ENCODE peak calls at places on chromosomes 5 and 9, in ten cellular contexts. One of them, this sample, is unnamed.

GRCh38 chr9:16337322-16338029 is 533.0 kb downstream of the BNC2 start:
- DNase-seq in AG10803: peak
- DNase-seq in endothelial cell: no peak
- DNase-seq in GM13977: no peak
- DNase-seq in HFFc6: peak
- DNase-seq in cardiac muscle cell: peak
- DNase-seq in AG04450: peak
- DNase-seq in uterus: no peak
- DNase-seq in left ventricle myocardium inferior: no peak
- DNase-seq in fibroblast of the aortic adventitia: peak
- DNase-seq in this sample: no peak

GRCh38 chr9:94851467-94851866 is 125.0 kb downstream of the AOPEP start:
- DNase-seq in AG10803: no peak
- DNase-seq in endothelial cell: no peak
- DNase-seq in GM13977: no peak
- DNase-seq in HFFc6: no peak
- DNase-seq in cardiac muscle cell: no peak
- DNase-seq in AG04450: no peak
- DNase-seq in uterus: no peak
- DNase-seq in left ventricle myocardium inferior: no peak
- DNase-seq in fibroblast of the aortic adventitia: no peak
- DNase-seq in this sample: no peak

GRCh38 chr9:113187935-113188595 is 33.0 kb downstream of the FKBP15 start:
- DNase-seq in AG10803: peak
- DNase-seq in endothelial cell: no peak
- DNase-seq in GM13977: no peak
- DNase-seq in HFFc6: peak
- DNase-seq in cardiac muscle cell: peak
- DNase-seq in AG04450: peak
- DNase-seq in uterus: peak
- DNase-seq in left ventricle myocardium inferior: peak
- DNase-seq in fibroblast of the aortic adventitia: peak
- DNase-seq in this sample: no peak

GRCh38 chr5:74502479-74502950 is 138.0 kb downstream of the ENC1 start:
- DNase-seq in AG10803: no peak
- DNase-seq in endothelial cell: no peak
- DNase-seq in GM13977: no peak
- DNase-seq in HFFc6: no peak
- DNase-seq in cardiac muscle cell: no peak
- DNase-seq in AG04450: no peak
- DNase-seq in uterus: no peak
- DNase-seq in left ventricle myocardium inferior: no peak
- DNase-seq in fibroblast of the aortic adventitia: no peak
- DNase-seq in this sample: no peak

GRCh38 chr9:113220467-113221002 is 542 bp downstream of the FKBP15 start:
- DNase-seq in AG10803: peak
- DNase-seq in endothelial cell: peak
- DNase-seq in GM13977: no peak
- DNase-seq in HFFc6: no peak
- DNase-seq in cardiac muscle cell: peak
- DNase-seq in AG04450: no peak
- DNase-seq in uterus: no peak
- DNase-seq in left ventricle myocardium inferior: no peak
- DNase-seq in fibroblast of the aortic adventitia: no peak
- DNase-seq in this sample: no peak

GRCh38 chr9:37747271-37747753 is 6.3 kb upstream of the TRMT10B start:
- DNase-seq in AG10803: peak
- DNase-seq in endothelial cell: peak
- DNase-seq in GM13977: peak
- DNase-seq in HFFc6: peak
- DNase-seq in cardiac muscle cell: peak
- DNase-seq in AG04450: peak
- DNase-seq in uterus: peak
- DNase-seq in left ventricle myocardium inferior: no peak
- DNase-seq in fibroblast of the aortic adventitia: peak
- DNase-seq in this sample: no peak

GRCh38 chr5:149114403-149115312 is 26.6 kb upstream of the ABLIM3 start:
- DNase-seq in AG10803: peak
- DNase-seq in endothelial cell: peak
- DNase-seq in GM13977: no peak
- DNase-seq in HFFc6: peak
- DNase-seq in cardiac muscle cell: peak
- DNase-seq in AG04450: peak
- DNase-seq in uterus: peak
- DNase-seq in left ventricle myocardium inferior: peak
- DNase-seq in fibroblast of the aortic adventitia: peak
- DNase-seq in this sample: no peak

GRCh38 chr5:82421119-82421518 is 143.0 kb upstream of the RPS23 start:
- DNase-seq in AG10803: peak
- DNase-seq in endothelial cell: no peak
- DNase-seq in GM13977: no peak
- DNase-seq in HFFc6: peak
- DNase-seq in cardiac muscle cell: peak
- DNase-seq in AG04450: peak
- DNase-seq in uterus: no peak
- DNase-seq in left ventricle myocardium inferior: no peak
- DNase-seq in fibroblast of the aortic adventitia: peak
- DNase-seq in this sample: no peak

GRCh38 chr5:97501286-97501964 is 318.4 kb upstream of the RIOK2 start:
- DNase-seq in AG10803: no peak
- DNase-seq in endothelial cell: no peak
- DNase-seq in GM13977: no peak
- DNase-seq in HFFc6: no peak
- DNase-seq in cardiac muscle cell: no peak
- DNase-seq in AG04450: no peak
- DNase-seq in uterus: no peak
- DNase-seq in left ventricle myocardium inferior: no peak
- DNase-seq in fibroblast of the aortic adventitia: no peak
- DNase-seq in this sample: no peak

GRCh38 chr9:83960991-83961390 is 19.0 kb downstream of the HNRNPK start:
- DNase-seq in AG10803: no peak
- DNase-seq in endothelial cell: no peak
- DNase-seq in GM13977: no peak
- DNase-seq in HFFc6: no peak
- DNase-seq in cardiac muscle cell: no peak
- DNase-seq in AG04450: no peak
- DNase-seq in uterus: no peak
- DNase-seq in left ventricle myocardium inferior: no peak
- DNase-seq in fibroblast of the aortic adventitia: no peak
- DNase-seq in this sample: no peak

GRCh38 chr9:83959061-83959460 is 21.0 kb downstream of the HNRNPK start:
- DNase-seq in AG10803: peak
- DNase-seq in endothelial cell: no peak
- DNase-seq in GM13977: no peak
- DNase-seq in HFFc6: peak
- DNase-seq in cardiac muscle cell: peak
- DNase-seq in AG04450: peak
- DNase-seq in uterus: no peak
- DNase-seq in left ventricle myocardium inferior: no peak
- DNase-seq in fibroblast of the aortic adventitia: peak
- DNase-seq in this sample: no peak

GRCh38 chr9:83956288-83957028 is 23.6 kb downstream of the HNRNPK start:
- DNase-seq in AG10803: peak
- DNase-seq in endothelial cell: peak
- DNase-seq in GM13977: peak
- DNase-seq in HFFc6: no peak
- DNase-seq in cardiac muscle cell: peak
- DNase-seq in AG04450: no peak
- DNase-seq in uterus: peak
- DNase-seq in left ventricle myocardium inferior: peak
- DNase-seq in fibroblast of the aortic adventitia: peak
- DNase-seq in this sample: no peak

GRCh38 chr9:83957029-83957513 is 22.9 kb downstream of the HNRNPK start:
- DNase-seq in AG10803: peak
- DNase-seq in endothelial cell: no peak
- DNase-seq in GM13977: no peak
- DNase-seq in HFFc6: no peak
- DNase-seq in cardiac muscle cell: no peak
- DNase-seq in AG04450: no peak
- DNase-seq in uterus: no peak
- DNase-seq in left ventricle myocardium inferior: no peak
- DNase-seq in fibroblast of the aortic adventitia: no peak
- DNase-seq in this sample: no peak

GRCh38 chr9:83955985-83956287 is 24.1 kb downstream of the HNRNPK start:
- DNase-seq in AG10803: no peak
- DNase-seq in endothelial cell: no peak
- DNase-seq in GM13977: peak
- DNase-seq in HFFc6: no peak
- DNase-seq in cardiac muscle cell: no peak
- DNase-seq in AG04450: no peak
- DNase-seq in uterus: no peak
- DNase-seq in left ventricle myocardium inferior: peak
- DNase-seq in fibroblast of the aortic adventitia: no peak
- DNase-seq in this sample: no peak
- TF ChIP-seq CTCF in AG10803: no peak
- TF ChIP-seq CTCF in endothelial cell: no peak
- TF ChIP-seq CTCF in GM13977: no peak
- TF ChIP-seq CTCF in HFFc6: no peak
- TF ChIP-seq CTCF in cardiac muscle cell: no peak
- TF ChIP-seq CTCF in AG04450: no peak
- TF ChIP-seq CTCF in uterus: no peak
- TF ChIP-seq CTCF in left ventricle myocardium inferior: no peak
- TF ChIP-seq CTCF in fibroblast of the aortic adventitia: no peak
- TF ChIP-seq CTCF in this sample: no peak

GRCh38 chr5:140010798-140011197 is 32.3 kb downstream of the NRG2 start:
- DNase-seq in AG10803: no peak
- DNase-seq in endothelial cell: no peak
- DNase-seq in GM13977: no peak
- DNase-seq in HFFc6: no peak
- DNase-seq in cardiac muscle cell: no peak
- DNase-seq in AG04450: no peak
- DNase-seq in uterus: no peak
- DNase-seq in left ventricle myocardium inferior: no peak
- DNase-seq in fibroblast of the aortic adventitia: no peak
- DNase-seq in this sample: no peak
- TF ChIP-seq CTCF in AG10803: no peak
- TF ChIP-seq CTCF in endothelial cell: no peak
- TF ChIP-seq CTCF in GM13977: no peak
- TF ChIP-seq CTCF in HFFc6: no peak
- TF ChIP-seq CTCF in cardiac muscle cell: no peak
- TF ChIP-seq CTCF in AG04450: no peak
- TF ChIP-seq CTCF in uterus: no peak
- TF ChIP-seq CTCF in left ventricle myocardium inferior: no peak
- TF ChIP-seq CTCF in fibroblast of the aortic adventitia: no peak
- TF ChIP-seq CTCF in this sample: no peak

GRCh38 chr9:91682806-91683205 is 259.2 kb upstream of the NFIL3 start:
- DNase-seq in AG10803: peak
- DNase-seq in endothelial cell: no peak
- DNase-seq in GM13977: no peak
- DNase-seq in HFFc6: peak
- DNase-seq in cardiac muscle cell: peak
- DNase-seq in AG04450: no peak
- DNase-seq in uterus: no peak
- DNase-seq in left ventricle myocardium inferior: no peak
- DNase-seq in fibroblast of the aortic adventitia: peak
- DNase-seq in this sample: no peak

GRCh38 chr9:91680998-91681397 is 257.4 kb upstream of the NFIL3 start:
- DNase-seq in AG10803: no peak
- DNase-seq in endothelial cell: no peak
- DNase-seq in GM13977: no peak
- DNase-seq in HFFc6: no peak
- DNase-seq in cardiac muscle cell: no peak
- DNase-seq in AG04450: no peak
- DNase-seq in uterus: no peak
- DNase-seq in left ventricle myocardium inferior: no peak
- DNase-seq in fibroblast of the aortic adventitia: no peak
- DNase-seq in this sample: no peak

GRCh38 chr9:91678807-91679206 is 255.2 kb upstream of the NFIL3 start:
- DNase-seq in AG10803: no peak
- DNase-seq in endothelial cell: no peak
- DNase-seq in GM13977: no peak
- DNase-seq in HFFc6: no peak
- DNase-seq in cardiac muscle cell: no peak
- DNase-seq in AG04450: no peak
- DNase-seq in uterus: no peak
- DNase-seq in left ventricle myocardium inferior: no peak
- DNase-seq in fibroblast of the aortic adventitia: no peak
- DNase-seq in this sample: no peak

GRCh38 chr9:91680129-91680528 is 256.5 kb upstream of the NFIL3 start:
- DNase-seq in AG10803: no peak
- DNase-seq in endothelial cell: no peak
- DNase-seq in GM13977: no peak
- DNase-seq in HFFc6: no peak
- DNase-seq in cardiac muscle cell: no peak
- DNase-seq in AG04450: no peak
- DNase-seq in uterus: no peak
- DNase-seq in left ventricle myocardium inferior: no peak
- DNase-seq in fibroblast of the aortic adventitia: peak
- DNase-seq in this sample: no peak

GRCh38 chr9:91681461-91682305 is 258.1 kb upstream of the NFIL3 start:
- DNase-seq in AG10803: peak
- DNase-seq in endothelial cell: peak
- DNase-seq in GM13977: peak
- DNase-seq in HFFc6: peak
- DNase-seq in cardiac muscle cell: peak
- DNase-seq in AG04450: peak
- DNase-seq in uterus: peak
- DNase-seq in left ventricle myocardium inferior: peak
- DNase-seq in fibroblast of the aortic adventitia: peak
- DNase-seq in this sample: no peak
- TF ChIP-seq CTCF in AG10803: peak
- TF ChIP-seq CTCF in endothelial cell: peak
- TF ChIP-seq CTCF in GM13977: peak
- TF ChIP-seq CTCF in HFFc6: peak
- TF ChIP-seq CTCF in cardiac muscle cell: peak
- TF ChIP-seq CTCF in AG04450: peak
- TF ChIP-seq CTCF in uterus: peak
- TF ChIP-seq CTCF in left ventricle myocardium inferior: peak
- TF ChIP-seq CTCF in fibroblast of the aortic adventitia: peak
- TF ChIP-seq CTCF in this sample: peak

GRCh38 chr5:116571568-116572321 is 2.9 kb downstream of the SEMA6A start:
- DNase-seq in AG10803: no peak
- DNase-seq in endothelial cell: peak
- DNase-seq in GM13977: no peak
- DNase-seq in HFFc6: no peak
- DNase-seq in cardiac muscle cell: no peak
- DNase-seq in AG04450: no peak
- DNase-seq in uterus: no peak
- DNase-seq in left ventricle myocardium inferior: no peak
- DNase-seq in fibroblast of the aortic adventitia: no peak
- DNase-seq in this sample: no peak

GRCh38 chr5:116573617-116574431 is 799 bp downstream of the SEMA6A start:
- DNase-seq in AG10803: no peak
- DNase-seq in endothelial cell: peak
- DNase-seq in GM13977: peak
- DNase-seq in HFFc6: no peak
- DNase-seq in cardiac muscle cell: no peak
- DNase-seq in AG04450: no peak
- DNase-seq in uterus: no peak
- DNase-seq in left ventricle myocardium inferior: peak
- DNase-seq in fibroblast of the aortic adventitia: no peak
- DNase-seq in this sample: no peak

GRCh38 chr5:116574682-116575634 is at the start of gene SEMA6A:
- DNase-seq in AG10803: peak
- DNase-seq in endothelial cell: peak
- DNase-seq in GM13977: peak
- DNase-seq in HFFc6: peak
- DNase-seq in cardiac muscle cell: peak
- DNase-seq in AG04450: peak
- DNase-seq in uterus: peak
- DNase-seq in left ventricle myocardium inferior: peak
- DNase-seq in fibroblast of the aortic adventitia: peak
- DNase-seq in this sample: peak

GRCh38 chr5:116573279-116573616 is 1.4 kb downstream of the SEMA6A start:
- DNase-seq in AG10803: no peak
- DNase-seq in endothelial cell: no peak
- DNase-seq in GM13977: peak
- DNase-seq in HFFc6: no peak
- DNase-seq in cardiac muscle cell: no peak
- DNase-seq in AG04450: no peak
- DNase-seq in uterus: no peak
- DNase-seq in left ventricle myocardium inferior: peak
- DNase-seq in fibroblast of the aortic adventitia: no peak
- DNase-seq in this sample: no peak

GRCh38 chr5:116572375-116573278 is 2.0 kb downstream of the SEMA6A start:
- DNase-seq in AG10803: no peak
- DNase-seq in endothelial cell: peak
- DNase-seq in GM13977: no peak
- DNase-seq in HFFc6: no peak
- DNase-seq in cardiac muscle cell: no peak
- DNase-seq in AG04450: no peak
- DNase-seq in uterus: peak
- DNase-seq in left ventricle myocardium inferior: peak
- DNase-seq in fibroblast of the aortic adventitia: no peak
- DNase-seq in this sample: no peak
- TF ChIP-seq CTCF in AG10803: no peak
- TF ChIP-seq CTCF in endothelial cell: no peak
- TF ChIP-seq CTCF in GM13977: no peak
- TF ChIP-seq CTCF in HFFc6: no peak
- TF ChIP-seq CTCF in cardiac muscle cell: no peak
- TF ChIP-seq CTCF in AG04450: no peak
- TF ChIP-seq CTCF in uterus: peak
- TF ChIP-seq CTCF in left ventricle myocardium inferior: no peak
- TF ChIP-seq CTCF in fibroblast of the aortic adventitia: no peak
- TF ChIP-seq CTCF in this sample: no peak